ENCODE peak calls at places on chromosome 12, in ten cellular contexts. K, D, S, Y, G, X, Q, B, W and J are unnamed samples.

GRCh38 chr12:96578526-96579125 is 89.2 kb downstream of the CFAP54 start:
- DNase-seq in B (no peak), D (peak), Q (peak), W (peak), G (peak), K (no peak), X (peak), Y (no peak), S (peak), J (peak)

GRCh38 chr12:121792607-121793500 is 634 bp downstream of the RHOF start:
- DNase-seq in Y (no peak), Q (no peak), D (no peak), X (no peak), B (peak), W (no peak), G (no peak), S (peak), K (no peak), J (no peak)

GRCh38 chr12:62732861-62733427 is 202.0 kb downstream of the PPM1H start:
- DNase-seq in S (no peak), D (peak), Q (no peak), B (no peak), Y (peak), W (peak), X (no peak), K (no peak), G (peak), J (no peak)

GRCh38 chr12:28583771-28584261 is 393.6 kb downstream of the CCDC91 start:
- DNase-seq in S (no peak), K (no peak), Q (no peak), Y (peak), X (peak), G (peak), W (peak), B (no peak), D (peak), J (no peak)

GRCh38 chr12:13666806-13667205 is 314.6 kb downstream of the GRIN2B start:
- DNase-seq in D (no peak), Y (no peak), Q (no peak), W (no peak), K (no peak), X (no peak), G (no peak), B (no peak), S (peak), J (no peak)

GRCh38 chr12:62698701-62699101 is 232.1 kb downstream of the MON2 start:
- DNase-seq in G (peak), W (peak), D (peak), K (no peak), X (no peak), B (no peak), Y (no peak), S (no peak), Q (no peak), J (no peak)

GRCh38 chr12:124248862-124249825 is 45.7 kb upstream of the RFLNA start:
- DNase-seq in Y (no peak), W (peak), G (no peak), Q (no peak), D (no peak), S (no peak), K (no peak), X (no peak), B (no peak), J (no peak)

GRCh38 chr12:31362115-31362758 is 36.3 kb upstream of the SINHCAF start:
- DNase-seq in S (peak), X (no peak), Q (no peak), K (peak), Y (peak), D (peak), W (no peak), B (no peak), G (no peak), J (no peak)

GRCh38 chr12:27209257-27209910 is 34.7 kb upstream of the STK38L start:
- DNase-seq in D (no peak), Q (no peak), S (no peak), B (no peak), Y (no peak), K (no peak), X (no peak), W (no peak), G (no peak), J (no peak)

GRCh38 chr12:6635375-6635855 is 344 bp downstream of the LPAR5 start:
- DNase-seq in Q (no peak), B (peak), G (no peak), W (no peak), D (no peak), S (no peak), X (no peak), K (no peak), Y (no peak), J (no peak)

GRCh38 chr12:7678744-7679143 is 13.0 kb upstream of the APOBEC1 start:
- DNase-seq in G (no peak), Q (no peak), W (no peak), X (no peak), B (no peak), D (no peak), Y (no peak), S (no peak), K (no peak), J (no peak)

GRCh38 chr12:3205742-3206519 is 128.8 kb downstream of the TSPAN9 start:
- DNase-seq in G (peak), Y (no peak), Q (no peak), S (no peak), D (peak), W (no peak), K (peak), X (no peak), B (peak), J (no peak)

GRCh38 chr12:8675471-8676083 is 13.0 kb upstream of the MFAP5 start:
- DNase-seq in Q (no peak), Y (no peak), S (no peak), G (no peak), K (no peak), D (no peak), X (no peak), W (no peak), B (no peak), J (no peak)

GRCh38 chr12:109771746-109772621 is 58.4 kb downstream of the FAM222A start:
- DNase-seq in B (peak), G (no peak), Q (no peak), S (no peak), W (no peak), Y (no peak), D (no peak), X (no peak), K (peak), J (no peak)

GRCh38 chr12:32558941-32559340 is 120.2 kb upstream of the DNM1L start:
- DNase-seq in Y (no peak), W (peak), S (no peak), G (peak), X (peak), D (no peak), Q (no peak), K (no peak), B (no peak), J (peak)

GRCh38 chr12:49832836-49833421 is 4.7 kb upstream of the NCKAP5L start:
- DNase-seq in Y (no peak), D (peak), G (peak), W (peak), B (no peak), Q (no peak), K (no peak), X (peak), S (no peak), J (no peak)

GRCh38 chr12:113116875-113117274 is 18.7 kb downstream of the RASAL1 start:
- DNase-seq in S (no peak), W (no peak), Q (no peak), X (no peak), D (no peak), K (no peak), Y (no peak), G (no peak), B (no peak), J (no peak)

GRCh38 chr12:3973269-3973884 is 100.2 kb upstream of the PARP11 start:
- DNase-seq in D (no peak), S (no peak), X (no peak), W (no peak), G (no peak), Y (no peak), B (no peak), K (no peak), Q (no peak), J (no peak)

GRCh38 chr12:20475542-20475941 is 107.2 kb downstream of the PDE3A start:
- DNase-seq in G (peak), Y (no peak), X (no peak), D (no peak), Q (no peak), W (peak), K (no peak), S (no peak), B (no peak), J (no peak)

GRCh38 chr12:124658302-124658701 is 90.9 kb upstream of the NCOR2 start:
- DNase-seq in B (no peak), W (no peak), Y (no peak), X (no peak), K (no peak), G (no peak), Q (no peak), D (no peak), S (no peak), J (no peak)

GRCh38 chr12:26471560-26471959 is 276.2 kb downstream of the SSPN start:
- DNase-seq in K (no peak), Y (no peak), D (no peak), W (peak), S (no peak), X (peak), B (no peak), G (peak), Q (no peak), J (peak)

GRCh38 chr12:19799886-19800602 is 360.8 kb downstream of the AEBP2 start:
- DNase-seq in X (no peak), K (no peak), G (no peak), S (no peak), Q (peak), W (no peak), B (no peak), D (no peak), Y (no peak), J (no peak)

GRCh38 chr12:55965941-55966407 is at the start of gene PMEL:
- DNase-seq in K (no peak), W (no peak), D (no peak), Y (no peak), B (no peak), S (no peak), Q (no peak), X (no peak), G (no peak), J (no peak)

GRCh38 chr12:125140918-125141573 is 75.8 kb downstream of the AACS start:
- DNase-seq in W (peak), G (peak), S (no peak), X (peak), K (no peak), D (peak), Q (peak), B (no peak), Y (peak), J (no peak)

GRCh38 chr12:3416159-3416558 is 74.8 kb upstream of the PRMT8 start:
- DNase-seq in Y (no peak), Q (no peak), W (no peak), X (no peak), B (no peak), K (no peak), D (no peak), S (no peak), G (no peak), J (no peak)

GRCh38 chr12:63353559-63353958 is 202.6 kb upstream of the AVPR1A start:
- DNase-seq in D (peak), S (no peak), G (peak), W (peak), Y (no peak), B (no peak), X (no peak), Q (peak), K (no peak), J (no peak)

GRCh38 chr12:102543494-102543893 is 63.1 kb upstream of the IGF1 start:
- DNase-seq in G (peak), Q (no peak), K (no peak), Y (no peak), W (no peak), D (no peak), S (no peak), X (no peak), B (no peak), J (no peak)

GRCh38 chr12:3140284-3140683 is 63.1 kb downstream of the TSPAN9 start:
- DNase-seq in D (no peak), W (no peak), B (no peak), Y (no peak), K (peak), Q (no peak), G (no peak), S (no peak), X (no peak), J (no peak)

GRCh38 chr12:91577586-91578539 is 395.2 kb upstream of the DCN start:
- DNase-seq in B (no peak), D (peak), Y (no peak), G (peak), Q (no peak), W (peak), K (no peak), S (peak), X (no peak), J (no peak)

GRCh38 chr12:132600048-132601032 is 10.0 kb downstream of the LRCOL1 start:
- DNase-seq in B (peak), S (peak), W (peak), Y (peak), K (peak), G (peak), X (no peak), D (peak), Q (no peak), J (no peak)
- H3K4me3 ChIP-seq in B (peak), S (no peak), W (peak), Y (peak), K (peak), G (peak), X (peak), D (peak), Q (peak), J (peak)

DNA sequence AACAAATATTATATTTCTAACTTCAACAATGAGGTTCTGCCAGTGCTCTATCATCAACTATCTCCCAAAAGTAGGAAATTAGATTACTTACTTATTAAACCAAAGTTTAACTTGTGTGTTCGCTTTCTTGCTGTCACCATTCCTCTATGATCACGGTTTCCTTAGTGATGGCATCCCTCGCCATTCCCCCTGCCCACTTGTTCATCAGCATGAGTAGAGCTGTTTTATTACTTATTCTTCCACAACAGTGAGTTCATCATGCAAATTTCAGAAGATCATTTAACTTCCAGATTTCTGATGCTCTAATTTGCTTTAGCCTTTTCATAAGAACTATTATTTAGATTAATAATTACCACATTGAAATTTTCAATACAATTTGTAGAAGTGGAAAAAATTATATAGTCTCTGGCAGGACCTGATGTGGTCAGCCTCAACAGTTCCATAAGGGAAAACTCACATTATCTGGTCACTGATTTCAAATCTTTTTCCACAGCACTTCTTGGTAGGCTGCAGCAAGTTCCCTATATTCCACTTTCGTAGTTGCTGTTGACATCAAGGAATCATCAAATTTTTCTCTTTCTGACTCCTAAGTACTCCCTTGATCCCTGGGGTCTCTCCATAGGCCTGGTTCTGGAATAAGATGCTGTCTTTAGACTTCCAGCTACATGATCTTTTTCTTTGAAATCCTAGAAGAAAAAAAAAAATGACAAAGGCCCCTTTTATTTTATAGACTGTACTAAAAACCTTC is 174.6 kb downstream of the RASSF9 start:
- DNase-seq in W (no peak), Q (no peak), X (no peak), D (no peak), S (no peak), B (no peak), K (no peak), G (no peak), Y (no peak), J (no peak)
- TF ChIP-seq CTCF in W (no peak), Q (no peak), X (no peak), D (no peak), S (no peak), B (no peak), K (no peak), G (no peak), Y (no peak), J (no peak)

DNA sequence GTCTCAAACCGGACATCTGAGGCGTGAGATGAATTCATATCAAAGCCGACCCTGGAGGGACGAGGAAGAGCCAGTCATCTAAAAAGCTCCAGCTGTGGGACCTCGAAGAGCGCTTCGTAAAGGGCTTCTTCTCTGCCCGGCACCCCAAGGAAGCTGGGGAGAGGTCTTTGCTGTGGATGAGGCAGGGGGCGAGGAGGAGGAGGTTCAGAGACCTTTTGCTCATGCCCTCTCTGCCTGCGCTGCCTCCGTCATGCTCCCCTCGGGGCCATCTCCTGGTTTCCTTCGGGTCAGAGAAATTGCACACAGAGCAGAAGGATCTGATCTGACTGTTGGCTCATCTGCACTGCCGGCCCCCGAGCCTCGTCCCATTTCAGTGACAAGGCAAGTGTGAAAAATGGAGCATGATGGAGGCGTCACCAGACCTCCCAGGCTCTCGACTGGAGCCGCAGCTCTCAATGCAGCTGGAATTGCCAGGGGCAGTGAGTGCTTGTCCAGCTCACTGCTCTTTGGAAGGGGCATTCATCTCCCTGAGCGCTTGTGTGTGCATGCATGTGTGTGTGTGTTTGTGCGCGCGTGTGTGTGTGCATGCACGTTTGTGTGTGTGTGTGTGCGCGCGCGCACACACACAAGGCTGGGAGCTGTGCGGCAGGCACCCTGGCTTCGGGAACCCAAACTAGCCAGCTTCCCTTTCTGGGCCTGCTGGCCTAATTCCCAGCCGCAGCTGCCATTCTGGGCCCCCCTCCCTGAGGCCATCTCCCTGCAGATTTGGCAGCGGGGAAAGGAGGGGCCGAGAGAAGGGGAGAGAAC is 9.2 kb downstream of the CABP1 start:
- DNase-seq in W (no peak), G (peak), D (no peak), X (no peak), Q (no peak), B (no peak), S (no peak), K (peak), Y (no peak), J (no peak)
- H3K4me3 ChIP-seq in W (peak), G (peak), D (no peak), X (no peak), Q (no peak), B (peak), S (no peak), K (no peak), Y (peak), J (peak)

DNA sequence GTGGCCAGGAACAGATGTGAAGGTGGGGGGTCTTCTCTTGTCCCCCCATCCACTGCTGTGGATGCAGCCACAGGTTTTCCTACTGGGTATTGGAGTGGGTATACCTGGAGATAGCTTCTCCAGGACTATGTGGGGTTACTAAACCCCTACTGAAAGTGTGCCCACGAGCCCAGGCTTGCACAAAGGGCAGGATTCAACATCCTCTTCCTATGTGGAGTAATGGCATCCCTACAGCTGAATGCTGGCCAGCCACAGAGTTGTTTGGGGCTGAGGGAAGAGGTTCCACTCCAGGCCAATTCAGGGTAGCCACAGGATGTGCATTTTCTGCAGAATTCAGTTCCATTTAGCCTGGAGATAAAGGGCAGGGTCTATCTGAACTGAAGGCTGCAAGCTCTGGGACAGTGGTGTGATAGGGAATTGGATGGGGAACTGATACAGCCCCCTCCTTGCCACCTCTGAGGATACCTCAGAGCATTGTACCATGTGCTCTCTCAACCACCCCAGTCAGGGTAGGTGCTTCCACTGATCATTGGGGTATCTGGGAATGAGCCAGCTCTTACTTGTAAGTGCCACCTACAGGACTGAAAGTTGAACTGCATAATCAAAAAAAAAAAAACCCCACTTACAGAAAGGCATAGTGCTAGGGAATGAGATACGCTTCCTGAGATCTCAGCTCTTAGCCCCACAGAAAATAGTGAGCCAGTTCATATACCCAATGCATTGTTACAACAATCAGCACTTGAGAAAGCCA is 187.1 kb downstream of the KITLG start:
- DNase-seq in B (no peak), K (no peak), Q (no peak), D (peak), Y (no peak), S (peak), X (no peak), G (peak), W (no peak), J (no peak)
- TF ChIP-seq CTCF in B (no peak), K (peak), Q (peak), D (peak), Y (peak), S (peak), X (peak), G (peak), W (peak), J (peak)

DNA sequence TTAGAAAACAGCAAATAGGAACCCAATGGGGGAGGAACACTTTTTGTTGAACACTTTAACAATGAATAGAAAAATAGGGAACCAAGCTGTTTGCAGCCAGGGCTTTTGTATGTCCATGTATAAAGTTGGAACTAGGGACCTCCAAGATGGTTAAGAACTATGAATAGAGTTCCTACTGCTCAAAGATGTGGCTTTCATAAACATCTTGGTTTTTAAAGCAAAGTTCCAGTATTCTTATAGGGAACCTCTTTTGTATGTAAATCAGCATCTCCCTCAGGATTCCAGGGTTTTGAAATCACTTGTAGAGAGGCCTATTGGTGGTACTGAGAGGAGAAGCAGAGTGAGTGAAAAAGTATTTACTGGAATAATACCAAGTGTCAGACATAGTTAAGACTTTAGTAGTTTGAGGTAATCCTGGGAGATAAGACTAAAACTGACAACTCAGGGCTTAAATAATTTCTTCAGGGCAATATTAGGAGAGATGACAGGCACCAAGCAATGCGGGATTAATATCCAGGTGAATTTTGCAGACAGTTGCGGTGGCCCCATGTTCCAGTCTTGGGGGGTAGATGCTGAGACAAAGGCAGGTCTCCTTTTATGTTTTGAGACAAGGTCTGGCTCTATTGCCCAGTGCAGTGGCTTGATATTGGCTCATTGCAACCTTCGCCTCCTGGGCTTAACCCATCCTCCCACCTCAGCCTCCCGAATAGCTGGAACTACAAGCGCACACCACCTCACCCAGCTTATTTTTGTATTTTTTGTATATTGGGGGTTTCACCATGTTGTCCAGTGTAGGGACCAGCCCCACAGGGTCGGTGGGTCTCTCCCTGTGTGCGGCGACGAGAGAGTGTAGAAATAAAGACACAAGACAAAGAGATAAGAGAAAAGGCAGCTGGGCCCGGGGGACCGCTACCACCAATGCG is 10.4 kb upstream of the EID3 start:
- DNase-seq in Q (no peak), B (no peak), S (no peak), K (no peak), W (no peak), Y (no peak), G (no peak), D (no peak), X (no peak), J (no peak)
- H3K4me3 ChIP-seq in Q (no peak), B (no peak), S (no peak), K (no peak), W (peak), Y (peak), G (no peak), D (no peak), X (peak), J (no peak)